ENCODE peak calls at places on chromosome 16, in four cellular contexts. L is left ventricle myocardium inferior, W is iris pigment epithelial cell, J is tibial nerve. Q is an unnamed sample.

GRCh38 chr16:14502932-14503741 is 126.9 kb downstream of the PARN start:
- DNase-seq in L (no peak), W (peak; percentile 88), J (no peak), Q (peak; percentile 79)

GRCh38 chr16:4862639-4863038 is 15.4 kb downstream of the UBN1 start:
- DNase-seq in W (peak; percentile 29), L (no peak), J (no peak), Q (no peak)

GRCh38 chr16:85717393-85718152 is 28.8 kb upstream of the GINS2 start:
- DNase-seq in L (peak; percentile 63), J (peak; percentile 74), W (peak; percentile 41), Q (no peak)

GRCh38 chr16:7380907-7381306 is 48.3 kb downstream of the RBFOX1 start:
- DNase-seq in L (no peak), J (no peak), W (no peak), Q (no peak)

GRCh38 chr16:58454178-58454577 is 45.8 kb upstream of the NDRG4 start:
- DNase-seq in W (no peak), L (no peak), J (no peak), Q (no peak)

GRCh38 chr16:16021988-16022682 is 72.7 kb downstream of the ABCC1 start:
- DNase-seq in J (peak; percentile 94), L (peak; percentile 97), W (peak; percentile 97), Q (no peak)

GRCh38 chr16:66950437-66950836 is 10.6 kb upstream of the CES3 start:
- DNase-seq in J (no peak), L (no peak), W (no peak), Q (no peak)

GRCh38 chr16:735982-736453 is 4.8 kb downstream of the CIAO3 start:
- DNase-seq in J (no peak), L (no peak), W (no peak), Q (no peak)

GRCh38 chr16:81740163-81740562 is 38.9 kb upstream of the PLCG2 start:
- DNase-seq in L (no peak), W (no peak), J (no peak), Q (peak; percentile 68)

GRCh38 chr16:84314814-84315213 is 20.1 kb downstream of the WFDC1 start:
- DNase-seq in W (peak; percentile 21), J (no peak), L (no peak), Q (no peak)

GRCh38 chr16:66409156-66409555 is 17.9 kb upstream of the BEAN1 start:
- DNase-seq in W (peak; percentile 81), L (no peak), J (no peak), Q (no peak)

GRCh38 chr16:67993207-67994036 is 5.9 kb downstream of the DPEP2 start:
- DNase-seq in J (peak; percentile 54), L (peak; percentile 85), W (peak; percentile 51), Q (no peak)

GRCh38 chr16:79677799-79678525 is 77.4 kb upstream of the MAF start:
- DNase-seq in L (no peak), W (peak; percentile 5), J (no peak), Q (no peak)

GRCh38 chr16:81632392-81633146 is 146.5 kb upstream of the PLCG2 start:
- DNase-seq in L (no peak), J (no peak), W (peak; percentile 86), Q (no peak)

GRCh38 chr16:87457724-87458423 is 35.0 kb downstream of the ZCCHC14 start:
- DNase-seq in W (peak; percentile 97), L (no peak), J (no peak), Q (peak; percentile 38)

GRCh38 chr16:49651980-49652379 is 203.9 kb downstream of the ZNF423 start:
- DNase-seq in W (no peak), J (no peak), L (peak; percentile 16), Q (no peak)

GRCh38 chr16:4615389-4616046 is 830 bp upstream of the UBALD1 start:
- DNase-seq in W (no peak), L (peak; percentile 36), J (peak; percentile 20), Q (no peak)

GRCh38 chr16:65069090-65069489 is 52.8 kb downstream of the CDH11 start:
- DNase-seq in J (no peak), L (no peak), W (peak; percentile 89), Q (no peak)